ENCODE peak calls at places on chromosomes 5 and 9, in ten cellular contexts. S, E, P, K, T, Q, G, Y, X and B are unnamed samples.

GRCh38 chr9:132164604-132165362 is 2.9 kb downstream of the NTNG2 start:
- DNase-seq in T (no peak), P (no peak), Y (no peak), X (peak), G (no peak), K (no peak), Q (no peak), S (no peak), E (peak), B (no peak)

GRCh38 chr5:92634883-92635282 is 946.1 kb downstream of the NR2F1-AS1 start:
- DNase-seq in E (no peak), X (no peak), P (no peak), Y (no peak), G (no peak), K (no peak), Q (no peak), S (peak), T (peak), B (no peak)

GRCh38 chr9:99138424-99139284 is 33.7 kb downstream of the TGFBR1 start:
- DNase-seq in K (no peak), G (no peak), Q (no peak), S (no peak), X (no peak), E (no peak), T (no peak), Y (no peak), P (no peak), B (no peak)

GRCh38 chr5:147949711-147950573 is 43.6 kb upstream of the C5orf46 start:
- DNase-seq in Y (no peak), Q (no peak), G (no peak), S (peak), T (peak), P (no peak), E (peak), K (no peak), X (peak), B (no peak)

GRCh38 chr5:146962801-146963355 is 84.3 kb upstream of the PPP2R2B start:
- DNase-seq in X (peak), P (no peak), G (no peak), Q (no peak), T (no peak), S (no peak), K (no peak), E (peak), Y (no peak), B (no peak)

GRCh38 chr9:128394404-128395168 is 23.4 kb downstream of the URM1 start:
- DNase-seq in G (no peak), P (no peak), K (no peak), E (peak), S (no peak), T (no peak), X (no peak), Q (no peak), Y (no peak), B (no peak)

GRCh38 chr9:115595951-115596742 is 478.2 kb upstream of the TNC start:
- DNase-seq in K (no peak), X (peak), S (peak), Q (no peak), G (no peak), T (peak), E (peak), Y (no peak), P (no peak), B (no peak)

GRCh38 chr9:99635032-99635431 is 186.7 kb upstream of the NR4A3 start:
- DNase-seq in E (peak), S (no peak), T (no peak), P (no peak), G (no peak), Q (no peak), Y (no peak), K (no peak), X (no peak), B (no peak)

GRCh38 chr5:173531863-173532262 is 84.6 kb downstream of the BOD1 start:
- DNase-seq in E (no peak), P (no peak), S (no peak), T (no peak), Q (no peak), K (no peak), G (no peak), X (no peak), Y (no peak), B (no peak)

GRCh38 chr9:136613824-136614371 is 48.8 kb upstream of the EGFL7 start:
- DNase-seq in P (no peak), Q (no peak), G (no peak), E (no peak), X (no peak), K (no peak), Y (no peak), S (no peak), T (no peak), B (no peak)

GRCh38 chr9:121818841-121819430 is 167.5 kb downstream of the DAB2IP start:
- DNase-seq in Q (no peak), E (no peak), G (no peak), T (no peak), K (no peak), S (no peak), P (no peak), Y (no peak), X (no peak), B (no peak)

GRCh38 chr5:148973455-148973854 is 89.4 kb downstream of the SH3TC2 start:
- DNase-seq in S (no peak), X (peak), P (no peak), Y (no peak), Q (no peak), T (no peak), G (no peak), K (no peak), E (peak), B (peak)